ENCODE peak calls at places on chromosomes 5 and 9, in ten cellular contexts. One of them, this sample, is unnamed.

GRCh38 chr9:121880343-121880742 is 212.8 kb downstream of the TTLL11 start:
- DNase-seq in GM12865: no peak
- DNase-seq in HL-60: no peak
- DNase-seq in epithelial cell of esophagus: no peak
- DNase-seq in effector CD4-positive, alpha-beta T cell: no peak
- DNase-seq in COR-L47: no peak
- DNase-seq in head of caudate nucleus: no peak
- DNase-seq in amniotic stem cell: no peak
- DNase-seq in naive thymus-derived CD8-positive, alpha-beta T cell: no peak
- DNase-seq in AG09309: no peak
- DNase-seq in this sample: no peak

GRCh38 chr9:91809581-91810285 is 140.3 kb downstream of the ROR2 start:
- DNase-seq in GM12865: no peak
- DNase-seq in HL-60: no peak
- DNase-seq in epithelial cell of esophagus: no peak
- DNase-seq in effector CD4-positive, alpha-beta T cell: no peak
- DNase-seq in COR-L47: no peak
- DNase-seq in head of caudate nucleus: no peak
- DNase-seq in amniotic stem cell: no peak
- DNase-seq in naive thymus-derived CD8-positive, alpha-beta T cell: no peak
- DNase-seq in AG09309: no peak
- DNase-seq in this sample: no peak

GRCh38 chr5:40521925-40522324 is 157.8 kb upstream of the PTGER4 start:
- DNase-seq in GM12865: no peak
- DNase-seq in HL-60: no peak
- DNase-seq in epithelial cell of esophagus: peak
- DNase-seq in effector CD4-positive, alpha-beta T cell: no peak
- DNase-seq in COR-L47: no peak
- DNase-seq in head of caudate nucleus: no peak
- DNase-seq in amniotic stem cell: no peak
- DNase-seq in naive thymus-derived CD8-positive, alpha-beta T cell: no peak
- DNase-seq in AG09309: no peak
- DNase-seq in this sample: no peak

GRCh38 chr9:121278535-121279169 is 10.7 kb downstream of the GSN start:
- DNase-seq in GM12865: peak
- DNase-seq in HL-60: no peak
- DNase-seq in epithelial cell of esophagus: peak
- DNase-seq in effector CD4-positive, alpha-beta T cell: no peak
- DNase-seq in COR-L47: peak
- DNase-seq in head of caudate nucleus: peak
- DNase-seq in amniotic stem cell: peak
- DNase-seq in naive thymus-derived CD8-positive, alpha-beta T cell: peak
- DNase-seq in AG09309: peak
- DNase-seq in this sample: peak

GRCh38 chr5:58149345-58149744 is 310.5 kb downstream of the PLK2 start:
- DNase-seq in GM12865: no peak
- DNase-seq in HL-60: no peak
- DNase-seq in epithelial cell of esophagus: peak
- DNase-seq in effector CD4-positive, alpha-beta T cell: no peak
- DNase-seq in COR-L47: no peak
- DNase-seq in head of caudate nucleus: no peak
- DNase-seq in amniotic stem cell: no peak
- DNase-seq in naive thymus-derived CD8-positive, alpha-beta T cell: no peak
- DNase-seq in AG09309: no peak
- DNase-seq in this sample: no peak

GRCh38 chr5:110917161-110917875 is 154.2 kb upstream of the TSLP start:
- DNase-seq in GM12865: no peak
- DNase-seq in HL-60: no peak
- DNase-seq in epithelial cell of esophagus: no peak
- DNase-seq in effector CD4-positive, alpha-beta T cell: no peak
- DNase-seq in COR-L47: no peak
- DNase-seq in head of caudate nucleus: no peak
- DNase-seq in amniotic stem cell: no peak
- DNase-seq in naive thymus-derived CD8-positive, alpha-beta T cell: no peak
- DNase-seq in AG09309: no peak
- DNase-seq in this sample: no peak

GRCh38 chr9:103471241-103471640 is 476.1 kb downstream of the CYLC2 start:
- DNase-seq in GM12865: no peak
- DNase-seq in HL-60: no peak
- DNase-seq in epithelial cell of esophagus: peak
- DNase-seq in effector CD4-positive, alpha-beta T cell: no peak
- DNase-seq in COR-L47: no peak
- DNase-seq in head of caudate nucleus: no peak
- DNase-seq in amniotic stem cell: no peak
- DNase-seq in naive thymus-derived CD8-positive, alpha-beta T cell: no peak
- DNase-seq in AG09309: no peak
- DNase-seq in this sample: no peak

GRCh38 chr9:18394847-18395355 is 79.1 kb upstream of the ADAMTSL1 start:
- DNase-seq in GM12865: no peak
- DNase-seq in HL-60: no peak
- DNase-seq in epithelial cell of esophagus: no peak
- DNase-seq in effector CD4-positive, alpha-beta T cell: no peak
- DNase-seq in COR-L47: no peak
- DNase-seq in head of caudate nucleus: no peak
- DNase-seq in amniotic stem cell: no peak
- DNase-seq in naive thymus-derived CD8-positive, alpha-beta T cell: no peak
- DNase-seq in AG09309: no peak
- DNase-seq in this sample: no peak

GRCh38 chr9:133199648-133200321 is 9.3 kb downstream of the OBP2B start:
- DNase-seq in GM12865: peak
- DNase-seq in HL-60: peak
- DNase-seq in epithelial cell of esophagus: no peak
- DNase-seq in effector CD4-positive, alpha-beta T cell: no peak
- DNase-seq in COR-L47: no peak
- DNase-seq in head of caudate nucleus: no peak
- DNase-seq in amniotic stem cell: no peak
- DNase-seq in naive thymus-derived CD8-positive, alpha-beta T cell: peak
- DNase-seq in AG09309: no peak
- DNase-seq in this sample: no peak

GRCh38 chr9:37760416-37761165 is 7.0 kb downstream of the TRMT10B start:
- DNase-seq in GM12865: no peak
- DNase-seq in HL-60: no peak
- DNase-seq in epithelial cell of esophagus: peak
- DNase-seq in effector CD4-positive, alpha-beta T cell: no peak
- DNase-seq in COR-L47: no peak
- DNase-seq in head of caudate nucleus: no peak
- DNase-seq in amniotic stem cell: no peak
- DNase-seq in naive thymus-derived CD8-positive, alpha-beta T cell: no peak
- DNase-seq in AG09309: peak
- DNase-seq in this sample: no peak

GRCh38 chr5:58595952-58596351 is 13.1 kb downstream of the RAB3C start:
- DNase-seq in GM12865: no peak
- DNase-seq in HL-60: no peak
- DNase-seq in epithelial cell of esophagus: no peak
- DNase-seq in effector CD4-positive, alpha-beta T cell: no peak
- DNase-seq in COR-L47: no peak
- DNase-seq in head of caudate nucleus: no peak
- DNase-seq in amniotic stem cell: no peak
- DNase-seq in naive thymus-derived CD8-positive, alpha-beta T cell: no peak
- DNase-seq in AG09309: no peak
- DNase-seq in this sample: no peak

GRCh38 chr9:129351058-129351641 is 173.1 kb upstream of the IER5L start:
- DNase-seq in GM12865: no peak
- DNase-seq in HL-60: peak
- DNase-seq in epithelial cell of esophagus: no peak
- DNase-seq in effector CD4-positive, alpha-beta T cell: no peak
- DNase-seq in COR-L47: no peak
- DNase-seq in head of caudate nucleus: no peak
- DNase-seq in amniotic stem cell: no peak
- DNase-seq in naive thymus-derived CD8-positive, alpha-beta T cell: no peak
- DNase-seq in AG09309: no peak
- DNase-seq in this sample: no peak

This sample was measured in GF-D8.